ENCODE peak calls at places on chromosomes 4 and X, in seven cellular contexts. W is heart right ventricle; K is activated naive CD4-positive, alpha-beta T cell treated with anti-CD3 and anti-CD28 coated beads, Interleukin-2, amount 10 ng/mL, durations not matched to agents 7 days and 5 days; A is posterior vena cava; C is mammary epithelial cell; Y is A172; F is NCI-H2171 treated with DMSO at 0.1 percent for 48 hours. D is an unnamed sample.

GRCh38 chr4:140326395-140326993 is 47.0 kb upstream of the SCOC start:
- DNase-seq in A (no peak), K (peak; percentile 27), C (peak; percentile 22), W (peak; percentile 28), Y (peak; percentile 17), F (no peak), D (no peak)

GRCh38 chr4:188042191-188042590 is 46.6 kb downstream of the ZFP42 start:
- DNase-seq in Y (no peak), A (no peak), K (no peak), W (no peak), C (no peak), F (no peak), D (no peak)

GRCh38 chr4:151917145-151917775 is 156.5 kb upstream of the GATB start:
- DNase-seq in Y (no peak), F (no peak), W (no peak), A (no peak), K (no peak), C (no peak), D (no peak)

GRCh38 chrX:150499240-150499639 is 69.2 kb upstream of the MTM1 start:
- DNase-seq in Y (no peak), A (no peak), C (no peak), F (no peak), K (no peak), W (no peak), D (no peak)

GRCh38 chrX:109600114-109600710 is 24.8 kb downstream of the KCNE5 start:
- DNase-seq in C (no peak), K (no peak), Y (no peak), F (no peak), W (no peak), A (no peak), D (no peak)

GRCh38 chr4:32192363-32192762 is 1472.2 kb downstream of the PCDH7 start:
- DNase-seq in K (no peak), F (no peak), C (no peak), A (no peak), Y (no peak), W (no peak), D (no peak)

GRCh38 chr4:22573198-22573597 is 57.3 kb upstream of the ADGRA3 start:
- DNase-seq in K (no peak), Y (peak; percentile 9), C (peak; percentile 1), W (peak; percentile 36), F (no peak), A (peak; percentile 86), D (peak; percentile 81)

GRCh38 chr4:67333663-67334062 is 211.6 kb downstream of the CENPC start:
- DNase-seq in A (no peak), W (no peak), F (no peak), C (no peak), Y (no peak), K (no peak), D (no peak)

GRCh38 chr4:76955187-76955586 is 5.6 kb downstream of the SEPTIN11 start:
- DNase-seq in K (no peak), F (no peak), Y (no peak), A (no peak), W (no peak), C (no peak), D (no peak)